ENCODE peak calls at places on chromosome 10, in seven cellular contexts. C is GM20000, G is AG10803, Y is hepatocyte, K is stomach, W is B cell, O is AG04449. B is an unnamed sample.

GRCh38 chr10:5625992-5626777 is 40.2 kb downstream of the ASB13 start:
- DNase-seq in K (peak; percentile 87), C (no peak), Y (no peak), O (no peak), G (no peak), W (no peak), B (no peak)

GRCh38 chr10:43867667-43868361 is 219.1 kb upstream of the ZNF32 start:
- DNase-seq in C (no peak), O (peak; percentile 71), G (peak; percentile 88), K (no peak), W (no peak), Y (no peak), B (no peak)

GRCh38 chr10:129836253-129836652 is 127.8 kb downstream of the EBF3 start:
- DNase-seq in O (no peak), G (no peak), K (no peak), C (no peak), W (no peak), Y (no peak), B (no peak)

GRCh38 chr10:71878327-71879034 is 27.4 kb upstream of the PSAP start:
- DNase-seq in K (no peak), C (no peak), W (peak; percentile 88), O (no peak), G (no peak), Y (no peak), B (peak; percentile 62)

GRCh38 chr10:4344544-4344994 is 481.4 kb upstream of the AKR1E2 start:
- DNase-seq in O (peak; percentile 100), K (no peak), C (no peak), Y (peak; percentile 86), W (no peak), G (peak; percentile 100), B (peak; percentile 18)

GRCh38 chr10:123117644-123118409 is 17.9 kb upstream of the HMX3 start:
- DNase-seq in C (no peak), O (no peak), K (no peak), G (no peak), Y (no peak), W (peak; percentile 15), B (no peak)

GRCh38 chr10:71339796-71340589 is 20.9 kb downstream of the SLC29A3 start:
- DNase-seq in Y (peak; percentile 86), O (no peak), W (no peak), C (no peak), G (no peak), K (peak; percentile 70), B (no peak)

GRCh38 chr10:36676321-36677169 is 448.9 kb upstream of the ANKRD30A start:
- DNase-seq in K (no peak), G (peak; percentile 78), Y (no peak), O (peak; percentile 51), W (no peak), C (no peak), B (no peak)

GRCh38 chr10:75613685-75614587 is 182.5 kb downstream of the LRMDA start:
- DNase-seq in C (no peak), G (peak; percentile 82), Y (peak; percentile 29), W (no peak), K (no peak), O (no peak), B (no peak)

GRCh38 chr10:133162178-133162909 is 2.3 kb downstream of the KNDC1 start:
- DNase-seq in O (no peak), W (no peak), Y (no peak), C (no peak), K (no peak), G (no peak), B (no peak)

GRCh38 chr10:110168601-110169481 is 38.6 kb upstream of the MXI1 start:
- DNase-seq in K (no peak), O (no peak), W (no peak), C (no peak), Y (peak; percentile 53), G (no peak), B (peak; percentile 42)

DNA sequence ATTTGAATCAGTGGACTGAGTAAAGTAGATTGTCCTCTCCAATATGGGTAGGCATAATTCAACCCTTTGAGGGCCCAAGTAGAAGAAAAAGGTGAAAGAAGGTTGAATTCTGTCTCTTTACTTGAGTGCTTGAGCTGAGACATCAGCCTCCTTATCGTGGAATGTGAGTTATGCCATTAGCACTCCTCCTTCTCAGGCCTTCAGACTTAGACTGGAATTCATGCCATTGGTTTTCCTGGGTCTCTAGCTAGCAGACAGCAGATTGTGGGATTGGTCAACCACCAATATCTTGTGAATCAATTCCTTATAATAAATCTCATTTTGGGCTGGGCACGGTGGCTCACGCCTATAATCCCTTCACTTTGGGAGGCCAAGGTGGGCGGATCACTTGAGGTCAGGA is 89.2 kb downstream of the CUL2 start:
- DNase-seq in C (no peak), K (no peak), Y (no peak), G (peak; percentile 51), O (no peak), W (no peak), B (no peak)
- TF ChIP-seq CTCF in C (no peak), K (no peak), Y (no peak), G (no peak), O (no peak), W (no peak), B (no peak)

GRCh38 chr10:104337985-104338735 is at the start of gene ITPRIP:
- DNase-seq in K (peak; percentile 77), Y (peak; percentile 81), O (no peak), W (peak; percentile 75), G (peak; percentile 86), C (peak; percentile 81), B (peak; percentile 84)
- TF ChIP-seq CTCF in K (peak; percentile 8), Y (no peak), O (peak; percentile 28), W (no peak), G (peak; percentile 22), C (no peak), B (no peak)

GRCh38 chr10:7527468-7527867 is 116.6 kb upstream of the SFMBT2 start:
- DNase-seq in W (no peak), Y (no peak), O (no peak), C (no peak), G (no peak), K (no peak), B (no peak)

GRCh38 chr10:7526017-7526400 is 115.2 kb upstream of the SFMBT2 start:
- DNase-seq in K (no peak), C (no peak), G (no peak), O (no peak), Y (no peak), W (no peak), B (no peak)

GRCh38 chr10:7525314-7526016 is 114.6 kb upstream of the SFMBT2 start:
- DNase-seq in G (peak; percentile 70), W (peak; percentile 64), K (peak; percentile 50), Y (peak; percentile 88), O (peak; percentile 23), C (peak; percentile 87), B (peak; percentile 81)

GRCh38 chr10:7532723-7533498 is 122.1 kb upstream of the SFMBT2 start:
- DNase-seq in G (no peak), C (no peak), O (no peak), K (no peak), Y (no peak), W (no peak), B (no peak)

GRCh38 chr10:7529638-7530037 is 118.8 kb upstream of the SFMBT2 start:
- DNase-seq in C (no peak), W (no peak), K (no peak), O (no peak), G (peak; percentile 12), Y (peak; percentile 51), B (peak; percentile 23)
- TF ChIP-seq CTCF in C (no peak), W (no peak), K (peak; percentile 13), O (no peak), G (peak; percentile 40), Y (peak; percentile 58), B (no peak)

GRCh38 chr10:114010316-114010715 is 33.4 kb upstream of the ADRB1 start:
- DNase-seq in W (no peak), Y (no peak), G (peak; percentile 30), K (no peak), O (no peak), C (no peak), B (no peak)
- TF ChIP-seq CTCF in W (no peak), Y (no peak), G (no peak), K (no peak), O (no peak), C (no peak), B (no peak)

GRCh38 chr10:113283189-113283588 is 269.7 kb upstream of the HABP2 start:
- DNase-seq in K (no peak), W (no peak), G (no peak), Y (no peak), C (no peak), O (no peak), B (no peak)
- TF ChIP-seq CTCF in K (no peak), W (no peak), G (no peak), Y (no peak), C (no peak), O (no peak), B (no peak)

GRCh38 chr10:61899045-61899444 is 2.5 kb upstream of the ARID5B start:
- DNase-seq in G (peak; percentile 32), K (no peak), W (no peak), Y (no peak), C (no peak), O (no peak), B (no peak)
- TF ChIP-seq CTCF in G (no peak), K (no peak), W (no peak), Y (no peak), C (no peak), O (no peak), B (no peak)